ENCODE peak calls at places on chromosome 2, in eight cellular contexts. R, X, M, C, J, S, D and Z are unnamed samples.

GRCh38 chr2:119066272-119066804 is 92.2 kb downstream of the C1QL2 start:
- DNase-seq in R (no peak), X (no peak), M (no peak), C (peak), J (no peak), S (no peak), D (no peak), Z (peak)

GRCh38 chr2:33321236-33321731 is 155.2 kb upstream of the RASGRP3 start:
- DNase-seq in R (no peak), X (no peak), M (no peak), C (peak), J (no peak), S (peak), D (no peak), Z (peak)

GRCh38 chr2:112726487-112727190 is 5.8 kb downstream of the NT5DC4 start:
- DNase-seq in R (peak), X (peak), M (peak), C (peak), J (peak), S (peak), D (peak), Z (peak)

GRCh38 chr2:17058772-17059402 is 393.3 kb upstream of the CYRIA start:
- DNase-seq in R (no peak), X (no peak), M (no peak), C (no peak), J (no peak), S (no peak), D (no peak), Z (peak)

GRCh38 chr2:236112466-236112865 is 55.7 kb downstream of the GBX2 start:
- DNase-seq in R (peak), X (no peak), M (no peak), C (no peak), J (no peak), S (no peak), D (peak), Z (no peak)

GRCh38 chr2:16626497-16626896 is 39.1 kb downstream of the CYRIA start:
- DNase-seq in R (no peak), X (peak), M (no peak), C (no peak), J (peak), S (no peak), D (no peak), Z (no peak)

GRCh38 chr2:39325966-39326365 is 82.2 kb upstream of the CDKL4 start:
- DNase-seq in R (no peak), X (no peak), M (no peak), C (no peak), J (no peak), S (peak), D (no peak), Z (peak)

GRCh38 chr2:195162194-195162593 is 494.8 kb upstream of the SLC39A10 start:
- DNase-seq in R (no peak), X (no peak), M (no peak), C (no peak), J (no peak), S (no peak), D (no peak), Z (no peak)

GRCh38 chr2:164542584-164543021 is 78.7 kb downstream of the GRB14 start:
- DNase-seq in R (no peak), X (no peak), M (no peak), C (peak), J (no peak), S (no peak), D (no peak), Z (peak)

GRCh38 chr2:55097083-55097461 is 46.8 kb upstream of the RTN4 start:
- DNase-seq in R (no peak), X (no peak), M (no peak), C (no peak), J (no peak), S (no peak), D (no peak), Z (no peak)

GRCh38 chr2:188032306-188032705 is 259.4 kb upstream of the GULP1 start:
- DNase-seq in R (no peak), X (no peak), M (no peak), C (no peak), J (no peak), S (no peak), D (no peak), Z (no peak)

GRCh38 chr2:31319391-31320175 is 85.6 kb downstream of the EHD3 start:
- DNase-seq in R (no peak), X (peak), M (no peak), C (no peak), J (peak), S (peak), D (no peak), Z (peak)

GRCh38 chr2:237900891-237901831 is 41.7 kb downstream of the RAMP1 start:
- DNase-seq in R (no peak), X (peak), M (no peak), C (no peak), J (no peak), S (no peak), D (no peak), Z (no peak)

GRCh38 chr2:1582891-1583341 is 161.4 kb downstream of the PXDN start:
- DNase-seq in R (no peak), X (no peak), M (no peak), C (no peak), J (no peak), S (no peak), D (peak), Z (no peak)

GRCh38 chr2:218261424-218262273 is 834 bp downstream of the GPBAR1 start:
- DNase-seq in R (no peak), X (no peak), M (no peak), C (no peak), J (peak), S (no peak), D (peak), Z (no peak)

GRCh38 chr2:85066874-85067351 is 66.3 kb upstream of the TCF7L1 start:
- DNase-seq in R (peak), X (peak), M (peak), C (peak), J (peak), S (peak), D (peak), Z (peak)

GRCh38 chr2:46812381-46813024 is 103.1 kb downstream of the MCFD2 start:
- DNase-seq in R (peak), X (peak), M (peak), C (peak), J (no peak), S (peak), D (no peak), Z (peak)

GRCh38 chr2:229443141-229443540 is 172.1 kb upstream of the PID1 start:
- DNase-seq in R (no peak), X (no peak), M (no peak), C (no peak), J (no peak), S (no peak), D (no peak), Z (no peak)

GRCh38 chr2:56239030-56239429 is 55.2 kb downstream of the CCDC85A start:
- DNase-seq in R (no peak), X (no peak), M (no peak), C (no peak), J (no peak), S (no peak), D (no peak), Z (no peak)

GRCh38 chr2:200812122-200813022 is 662 bp downstream of the BZW1 start:
- DNase-seq in R (peak), X (peak), M (peak), C (peak), J (peak), S (no peak), D (peak), Z (peak)

GRCh38 chr2:109054865-109055264 is 65.8 kb upstream of the EDAR start:
- DNase-seq in R (no peak), X (no peak), M (no peak), C (no peak), J (no peak), S (no peak), D (no peak), Z (no peak)

GRCh38 chr2:168948621-168949212 is 47.6 kb downstream of the G6PC2 start:
- DNase-seq in R (no peak), X (no peak), M (no peak), C (peak), J (peak), S (no peak), D (no peak), Z (peak)

GRCh38 chr2:3149441-3150217 is 228.0 kb downstream of the EIPR1 start:
- DNase-seq in R (no peak), X (no peak), M (no peak), C (no peak), J (no peak), S (no peak), D (no peak), Z (no peak)

GRCh38 chr2:19979932-19980331 is 10.0 kb downstream of the WDR35 start:
- DNase-seq in R (no peak), X (no peak), M (no peak), C (no peak), J (no peak), S (no peak), D (no peak), Z (no peak)

DNA sequence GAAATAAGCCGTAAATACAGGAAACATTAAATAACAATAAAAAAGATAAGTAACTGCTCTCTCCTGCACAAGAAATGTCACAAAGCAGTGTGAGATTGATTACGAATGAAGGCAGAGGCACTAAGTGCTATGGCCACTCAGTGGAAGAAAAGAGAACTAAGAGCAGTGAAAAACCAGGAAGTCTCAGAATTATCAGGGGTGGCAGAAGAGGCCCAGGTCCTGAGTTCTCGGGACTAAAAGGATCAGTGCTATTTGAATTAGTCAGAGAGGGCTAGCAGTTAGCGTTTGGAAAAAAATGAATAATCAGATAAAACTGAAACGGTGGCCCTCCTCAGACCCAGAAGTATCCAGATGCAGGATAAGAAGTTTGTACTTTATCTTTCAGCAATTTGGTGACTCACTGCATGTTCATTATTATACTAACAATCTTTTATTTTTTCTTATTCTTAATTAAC is 367.1 kb downstream of the ZEB2 start:
- DNase-seq in R (no peak), X (no peak), M (no peak), C (peak), J (peak), S (no peak), D (no peak), Z (peak)
- TF ChIP-seq CTCF in R (no peak), X (no peak), M (no peak), C (no peak), J (no peak), S (no peak), D (peak), Z (no peak)

GRCh38 chr2:120109186-120110061 is 96.5 kb downstream of the EPB41L5 start:
- DNase-seq in R (no peak), X (no peak), M (no peak), C (peak), J (peak), S (no peak), D (no peak), Z (peak)
- H3K4me3 ChIP-seq in R (no peak), X (no peak), M (no peak), C (peak), J (peak), S (no peak), D (no peak), Z (no peak)

GRCh38 chr2:15092691-15093090 is 460.2 kb downstream of the LRATD1 start:
- DNase-seq in R (no peak), X (no peak), M (no peak), C (peak), J (no peak), S (no peak), D (no peak), Z (peak)

GRCh38 chr2:15094161-15094560 is 461.6 kb downstream of the LRATD1 start:
- DNase-seq in R (no peak), X (no peak), M (no peak), C (no peak), J (no peak), S (no peak), D (no peak), Z (no peak)

GRCh38 chr2:15092166-15092565 is 459.6 kb downstream of the LRATD1 start:
- DNase-seq in R (no peak), X (no peak), M (no peak), C (no peak), J (no peak), S (no peak), D (no peak), Z (no peak)

DNA sequence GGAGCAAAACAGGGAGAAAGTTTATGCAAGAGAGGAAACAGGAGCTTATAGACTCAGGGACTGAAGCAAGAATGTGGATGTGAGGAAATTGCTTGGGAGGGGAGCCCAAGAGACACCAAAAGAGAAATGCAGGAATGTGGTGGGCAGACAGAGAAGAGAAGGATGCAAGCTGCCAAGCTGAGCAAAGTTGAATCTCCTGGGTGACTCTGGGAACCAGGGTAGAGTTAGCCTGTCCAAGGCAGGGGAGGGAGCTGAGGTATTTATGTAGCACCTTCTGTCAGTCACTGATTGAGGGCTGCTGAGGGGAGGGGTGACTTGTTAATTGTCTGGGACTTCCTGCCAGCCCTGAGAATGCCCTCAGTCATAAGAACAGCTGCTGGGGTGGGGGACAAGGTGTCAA is 464.3 kb downstream of the NBAS start:
- DNase-seq in R (no peak), X (no peak), M (no peak), C (no peak), J (no peak), S (no peak), D (no peak), Z (no peak)
- TF ChIP-seq CTCF in R (no peak), X (no peak), M (no peak), C (no peak), J (no peak), S (no peak), D (no peak), Z (no peak)

GRCh38 chr2:208252766-208253492 is 1.9 kb downstream of the IDH1 start:
- DNase-seq in R (no peak), X (no peak), M (no peak), C (no peak), J (no peak), S (no peak), D (no peak), Z (no peak)
- H3K4me3 ChIP-seq in R (peak), X (no peak), M (peak), C (peak), J (peak), S (peak), D (peak), Z (peak)

GRCh38 chr2:18473241-18473841 is 87.1 kb downstream of the RDH14 start:
- DNase-seq in R (no peak), X (peak), M (no peak), C (peak), J (no peak), S (peak), D (no peak), Z (peak)
- TF ChIP-seq CTCF in R (no peak), X (no peak), M (no peak), C (no peak), J (no peak), S (no peak), D (no peak), Z (no peak)

GRCh38 chr2:242046184-242046826 is 176.8 kb downstream of the RTP5 start:
- DNase-seq in R (no peak), X (no peak), M (no peak), C (no peak), J (no peak), S (no peak), D (no peak), Z (peak)
- H3K4me3 ChIP-seq in R (no peak), X (no peak), M (no peak), C (no peak), J (no peak), S (no peak), D (no peak), Z (no peak)